ENCODE peak calls at places on chromosomes 1 and 21, in seven cellular contexts. I is effector memory CD4-positive, alpha-beta T cell; E is psoas muscle; Y is GM23338; F is body of pancreas; X is keratinocyte; R is brain microvascular endothelial cell. Q is an unnamed sample. For H3K27me3, the result is how much of the 10 kb centered on the place peaks cover.

GRCh38 chr1:41102208-41102607 is 80.7 kb upstream of the SLFNL1 start:
- DNase-seq in I (no peak), E (peak), Y (no peak), F (peak), X (no peak), R (peak), Q (no peak)

GRCh38 chr1:201359031-201359872 is 18.2 kb downstream of the TNNT2 start:
- DNase-seq in I (no peak), E (no peak), Y (no peak), F (no peak), X (no peak), R (no peak), Q (no peak)

GRCh38 chr1:157363660-157364140 is 188.6 kb downstream of the FCRL5 start:
- DNase-seq in I (no peak), E (no peak), Y (peak), F (peak), X (no peak), R (peak), Q (no peak)

GRCh38 chr1:201311356-201312011 is 28.2 kb downstream of the PKP1 start:
- DNase-seq in I (no peak), E (no peak), Y (no peak), F (no peak), X (peak), R (no peak), Q (no peak)

GRCh38 chr1:205481629-205482071 is 22.8 kb upstream of the CDK18 start:
- DNase-seq in I (no peak), E (no peak), Y (no peak), F (no peak), X (no peak), R (no peak), Q (no peak)

GRCh38 chr1:168161459-168161858 is 17.3 kb upstream of the TIPRL start:
- DNase-seq in I (no peak), E (no peak), Y (no peak), F (no peak), X (no peak), R (no peak), Q (no peak)

GRCh38 chr1:240833057-240833456 is 221.1 kb upstream of the GREM2 start:
- DNase-seq in I (no peak), E (no peak), Y (no peak), F (no peak), X (no peak), R (no peak), Q (no peak)

GRCh38 chr1:209884249-209884648 is 53.8 kb upstream of the SYT14 start:
- DNase-seq in I (no peak), E (no peak), Y (no peak), F (no peak), X (no peak), R (peak), Q (no peak)

GRCh38 chr1:185813401-185813979 is 79.3 kb downstream of the HMCN1 start:
- DNase-seq in I (no peak), E (no peak), Y (peak), F (no peak), X (peak), R (peak), Q (peak)

GRCh38 chr1:39170731-39171375 is 33.6 kb upstream of the MACF1 start:
- DNase-seq in I (no peak), E (no peak), Y (peak), F (no peak), X (no peak), R (no peak), Q (no peak)

GRCh38 chr1:174812656-174813055 is 187.1 kb upstream of the CACYBP start:
- DNase-seq in I (no peak), E (no peak), Y (peak), F (no peak), X (no peak), R (peak), Q (no peak)

GRCh38 chr21:17537299-17537698 is 24.5 kb downstream of the CXADR start:
- DNase-seq in I (no peak), E (no peak), Y (no peak), F (no peak), X (no peak), R (no peak), Q (no peak)

GRCh38 chr1:159996653-159997052 is 35.1 kb downstream of the PIGM start:
- DNase-seq in I (no peak), E (no peak), Y (no peak), F (no peak), X (peak), R (peak), Q (no peak)

GRCh38 chr1:236575523-236575922 is 28.8 kb downstream of the HEATR1 start:
- DNase-seq in I (no peak), E (no peak), Y (no peak), F (no peak), X (no peak), R (no peak), Q (no peak)

GRCh38 chr1:204984499-204984898 is 58.5 kb upstream of the CNTN2 start:
- DNase-seq in I (no peak), E (no peak), Y (no peak), F (no peak), X (no peak), R (no peak), Q (no peak)

GRCh38 chr1:32784817-32785216 is 32.3 kb downstream of the YARS1 start:
- DNase-seq in I (no peak), E (no peak), Y (no peak), F (no peak), X (no peak), R (no peak), Q (no peak)

GRCh38 chr1:205512059-205513045 is 7.9 kb downstream of the CDK18 start:
- DNase-seq in I (no peak), E (no peak), Y (no peak), F (no peak), X (no peak), R (no peak), Q (no peak)

GRCh38 chr1:183194527-183195145 is 8.6 kb downstream of the LAMC2 start:
- DNase-seq in I (no peak), E (no peak), Y (peak), F (no peak), X (no peak), R (no peak), Q (no peak)

GRCh38 chr1:155979525-155980343 is 1.4 kb upstream of the ARHGEF2 start:
- DNase-seq in I (no peak), E (no peak), Y (no peak), F (no peak), X (no peak), R (no peak), Q (no peak)

DNA sequence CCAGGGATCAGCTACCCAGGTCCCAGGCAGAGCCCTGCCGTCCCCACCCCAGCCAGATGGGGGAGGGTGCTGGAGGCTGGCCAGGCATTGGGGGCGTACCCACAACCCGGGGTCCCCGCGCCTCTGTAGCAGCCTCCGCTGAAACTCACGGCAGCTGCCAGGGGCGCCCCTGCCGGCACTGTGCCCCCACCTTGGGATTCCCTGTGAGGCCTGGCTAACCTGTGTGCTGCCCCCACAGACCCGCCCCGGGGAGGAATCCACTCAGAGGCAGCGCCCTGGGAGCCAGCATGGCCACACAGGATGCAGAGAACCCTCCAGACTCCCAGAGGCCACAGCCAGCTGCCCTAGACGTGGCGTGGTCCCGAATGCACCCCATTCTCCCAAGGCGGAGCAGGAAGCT is 3.8 kb downstream of the DVL1 start:
- DNase-seq in I (no peak), E (no peak), Y (no peak), F (no peak), X (no peak), R (no peak), Q (no peak)
- H3K4me3 ChIP-seq in I (no peak), E (peak), Y (no peak), F (no peak), X (peak), R (no peak), Q (no peak)

GRCh38 chr1:87408665-87409248 is 80.1 kb downstream of the LMO4 start:
- DNase-seq in I (no peak), E (no peak), Y (no peak), F (no peak), X (no peak), R (no peak), Q (no peak)
- H3K27ac ChIP-seq in I (no peak), E (no peak), Y (no peak), F (no peak), X (no peak), R (no peak), Q (no peak)

GRCh38 chr1:206941766-206942418 is 4.4 kb downstream of the PIGR start:
- DNase-seq in I (no peak), E (no peak), Y (no peak), F (peak), X (no peak), R (no peak), Q (no peak)

GRCh38 chr1:206939841-206940587 is 6.3 kb downstream of the PIGR start:
- DNase-seq in I (no peak), E (no peak), Y (no peak), F (no peak), X (no peak), R (no peak), Q (no peak)

GRCh38 chr1:206939131-206939530 is 7.1 kb downstream of the PIGR start:
- DNase-seq in I (no peak), E (no peak), Y (no peak), F (no peak), X (no peak), R (no peak), Q (no peak)

GRCh38 chr1:206937437-206937836 is 8.8 kb downstream of the PIGR start:
- DNase-seq in I (no peak), E (no peak), Y (no peak), F (no peak), X (no peak), R (no peak), Q (no peak)

DNA sequence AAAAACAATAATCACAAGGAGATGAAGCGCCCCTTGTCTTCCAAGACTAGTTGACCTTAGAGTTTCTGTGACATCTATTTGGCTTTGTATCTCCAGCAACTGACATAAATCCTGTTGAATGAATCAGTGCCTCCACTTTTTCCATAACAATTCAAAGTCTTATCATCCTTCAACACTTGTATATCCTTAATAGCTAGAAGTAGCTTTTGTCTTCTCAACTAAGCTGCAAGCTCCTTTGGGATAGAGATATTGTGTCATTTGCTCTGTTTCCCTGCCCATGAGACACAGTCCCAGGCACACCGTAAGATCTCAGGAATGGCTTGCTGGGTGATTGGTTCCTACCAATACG is 5.7 kb downstream of the PIGR start:
- DNase-seq in I (no peak), E (no peak), Y (no peak), F (no peak), X (no peak), R (no peak), Q (no peak)
- H3K27me3 ChIP-seq in I (under half), E (under half), Y (under half), F (under half), X (under half), R (under half), Q (under half)

GRCh38 chr1:67500413-67500959 is 70.3 kb upstream of the SERBP1 start:
- DNase-seq in I (peak), E (peak), Y (peak), F (peak), X (peak), R (peak), Q (peak)
- H3K4me3 ChIP-seq in I (no peak), E (no peak), Y (peak), F (no peak), X (no peak), R (no peak), Q (no peak)

GRCh38 chr1:27528701-27529637 is 39.0 kb upstream of the WASF2 start:
- DNase-seq in I (no peak), E (peak), Y (peak), F (no peak), X (no peak), R (no peak), Q (no peak)

GRCh38 chr1:27527857-27528700 is 38.1 kb upstream of the WASF2 start:
- DNase-seq in I (peak), E (no peak), Y (peak), F (peak), X (no peak), R (no peak), Q (peak)

GRCh38 chr1:27529638-27530018 is 39.7 kb upstream of the WASF2 start:
- DNase-seq in I (no peak), E (no peak), Y (no peak), F (no peak), X (no peak), R (no peak), Q (no peak)

GRCh38 chr1:27532119-27532695 is 42.2 kb upstream of the WASF2 start:
- DNase-seq in I (no peak), E (no peak), Y (no peak), F (no peak), X (no peak), R (no peak), Q (no peak)

GRCh38 chr1:27530192-27530591 is 40.2 kb upstream of the WASF2 start:
- DNase-seq in I (no peak), E (no peak), Y (no peak), F (no peak), X (no peak), R (no peak), Q (no peak)
- H3K27ac ChIP-seq in I (no peak), E (peak), Y (no peak), F (no peak), X (no peak), R (no peak), Q (no peak)

DNA sequence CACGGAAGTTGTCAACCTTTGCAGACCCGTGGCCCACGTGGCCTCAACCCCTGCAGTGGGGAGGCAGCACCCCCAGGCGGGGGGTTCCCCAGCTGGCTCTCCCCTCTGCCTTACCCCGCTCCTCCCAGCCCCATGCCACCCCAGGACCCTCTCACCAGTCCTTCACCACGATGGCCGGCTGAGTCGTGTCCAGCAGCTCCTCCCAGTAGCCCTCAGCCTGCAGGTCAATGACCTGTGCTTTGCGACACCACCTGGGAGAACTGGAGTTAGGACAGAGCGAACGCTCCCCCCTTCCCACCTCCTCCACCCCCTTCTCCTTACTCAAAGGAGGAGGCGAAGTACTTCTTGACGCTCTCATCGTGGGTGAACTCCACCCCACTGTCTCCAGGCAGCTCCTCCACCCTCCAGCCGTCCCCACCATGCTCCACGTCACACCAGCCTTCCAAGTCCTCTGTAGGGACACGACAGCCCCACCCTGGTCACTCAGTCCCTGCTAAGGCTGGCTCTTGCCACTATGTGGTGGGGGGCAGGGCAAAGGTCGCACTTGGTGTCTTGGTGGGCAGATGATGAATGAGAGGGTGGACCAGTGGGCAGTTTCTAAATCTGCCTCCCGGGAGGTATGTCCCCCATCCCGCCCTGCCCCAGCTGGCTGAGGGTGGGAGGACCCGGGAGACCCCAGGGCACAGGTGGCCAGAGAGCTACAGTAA is 4.5 kb downstream of the FBXO2 start:
- DNase-seq in I (no peak), E (no peak), Y (no peak), F (no peak), X (no peak), R (no peak), Q (no peak)
- H3K27me3 ChIP-seq in I (under half), E (under half), Y (under half), F (under half), X (under half), R (under half), Q (under half)

GRCh38 chr21:36697473-36698159 is 1.3 kb upstream of the SIM2 start:
- DNase-seq in I (no peak), E (no peak), Y (peak), F (no peak), X (no peak), R (no peak), Q (no peak)

GRCh38 chr21:36699546-36700294 is 805 bp downstream of the SIM2 start:
- DNase-seq in I (no peak), E (no peak), Y (peak), F (no peak), X (no peak), R (no peak), Q (no peak)

GRCh38 chr21:36696640-36697472 is 2.1 kb upstream of the SIM2 start:
- DNase-seq in I (no peak), E (no peak), Y (peak), F (no peak), X (no peak), R (no peak), Q (no peak)

GRCh38 chr21:36699026-36699545 is at the start of gene SIM2:
- DNase-seq in I (no peak), E (no peak), Y (peak), F (no peak), X (no peak), R (no peak), Q (no peak)

DNA sequence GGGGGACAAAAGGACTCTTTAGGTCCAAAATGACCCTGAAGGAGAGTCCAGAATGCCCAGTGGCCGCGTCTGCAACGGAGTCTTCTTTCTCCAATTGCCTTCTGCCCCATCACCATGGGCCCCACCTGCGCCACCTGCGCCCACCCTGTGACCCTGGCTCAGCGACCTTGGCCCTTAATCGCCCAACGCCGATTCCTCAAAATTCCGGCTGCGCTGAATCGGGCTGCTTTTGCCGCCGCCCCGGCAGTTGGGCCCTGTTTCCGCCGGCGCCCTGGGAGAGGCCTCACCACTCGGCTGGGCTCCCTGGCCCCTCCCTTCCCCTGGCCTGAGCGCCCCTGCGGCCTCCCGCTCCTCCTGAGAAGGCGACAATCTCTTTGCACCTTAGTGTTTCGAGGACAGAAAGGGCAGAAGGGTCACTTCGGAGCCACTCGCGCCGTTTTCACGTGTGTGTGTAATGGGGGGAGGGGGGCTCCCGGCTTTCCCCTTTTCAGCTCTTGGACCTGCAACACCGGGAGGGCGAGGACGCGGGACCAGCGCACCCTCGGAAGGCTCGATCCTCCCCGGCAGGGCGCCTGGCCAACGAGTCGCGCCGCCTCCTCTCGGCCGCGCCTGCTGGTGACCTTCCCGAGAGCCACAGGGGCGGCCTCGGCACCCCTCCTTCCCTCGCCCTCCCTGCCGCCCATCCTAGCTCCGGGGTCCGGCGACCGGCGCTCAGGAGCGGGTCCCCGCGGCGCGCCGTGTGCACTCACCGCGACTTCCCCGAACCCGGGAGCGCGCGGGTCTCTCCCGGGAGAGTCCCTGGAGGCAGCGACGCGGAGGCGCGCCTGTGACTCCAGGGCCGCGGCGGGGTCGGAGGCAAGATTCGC is 522 bp upstream of the SIM2 start:
- DNase-seq in I (no peak), E (no peak), Y (peak), F (no peak), X (no peak), R (no peak), Q (no peak)
- H3K4me3 ChIP-seq in I (no peak), E (peak), Y (peak), F (peak), X (no peak), R (no peak), Q (no peak)

DNA sequence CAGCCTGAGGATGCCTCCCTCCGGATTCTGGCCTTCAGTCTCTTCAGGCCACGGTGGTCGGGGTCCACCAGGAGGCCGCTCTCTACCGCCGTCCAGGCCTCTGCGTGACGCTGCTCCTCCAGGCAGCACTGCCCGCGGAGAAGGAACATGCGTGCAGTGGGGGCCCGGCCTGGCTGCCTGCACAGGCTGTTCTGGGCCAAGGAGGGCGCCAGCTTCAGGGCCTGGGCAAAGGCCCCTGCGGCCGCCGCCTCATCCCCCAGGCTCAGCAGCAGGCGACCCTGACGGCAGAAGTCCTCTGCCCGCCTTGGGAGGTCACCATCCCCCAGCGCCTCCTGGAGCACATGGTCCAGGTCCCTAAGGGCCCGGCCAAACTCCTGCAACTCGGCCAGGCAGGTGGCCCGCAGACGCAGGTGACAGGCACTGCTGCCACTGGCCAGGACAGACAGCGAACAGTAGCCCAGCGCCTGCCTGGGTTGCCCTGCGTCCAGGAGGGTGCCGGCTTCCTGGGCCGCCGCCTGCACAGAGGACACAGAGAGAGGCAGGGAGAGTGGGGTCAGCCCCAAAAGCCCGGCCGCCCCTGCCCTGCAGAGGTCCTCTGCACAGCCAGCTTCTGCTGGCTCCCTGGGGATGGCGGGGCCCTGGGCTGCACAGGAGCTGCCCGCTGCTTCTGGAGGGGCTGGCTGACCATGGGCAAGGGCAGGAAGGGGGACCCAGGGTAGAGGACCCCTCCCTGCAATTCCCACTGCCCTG is 8.7 kb upstream of the MMEL1 start:
- DNase-seq in I (no peak), E (no peak), Y (peak), F (no peak), X (no peak), R (no peak), Q (no peak)
- H3K27ac ChIP-seq in I (peak), E (no peak), Y (no peak), F (no peak), X (no peak), R (no peak), Q (peak)